ENCODE peak calls at places on chromosomes 12 and 14, in five cellular contexts. G is left ventricle myocardium inferior, C is testis, T is uterus, B is heart left ventricle. X is an unnamed sample.

GRCh38 chr12:113208041-113208934 is 13.0 kb upstream of the TPCN1 start:
- DNase-seq in B (peak), T (no peak), C (no peak), G (peak), X (no peak)

GRCh38 chr14:43408472-43408871 is 1098.6 kb downstream of the FSCB start:
- DNase-seq in G (no peak), C (no peak), B (no peak), T (no peak), X (no peak)

GRCh38 chr12:114293073-114293472 is 112.9 kb downstream of the TBX5 start:
- DNase-seq in G (no peak), T (no peak), C (no peak), B (no peak), X (no peak)

GRCh38 chr12:108918960-108919642 is 39.2 kb downstream of the DAO start:
- DNase-seq in C (no peak), G (no peak), B (no peak), T (no peak), X (no peak)

GRCh38 chr12:122079038-122079531 is 529 bp downstream of the MLXIP start:
- DNase-seq in B (no peak), C (peak), G (no peak), T (no peak), X (no peak)

GRCh38 chr12:6200266-6201198 is at the start of gene CD9:
- DNase-seq in B (peak), G (peak), T (peak), C (peak), X (peak)

GRCh38 chr14:36056846-36057245 is 119.7 kb downstream of the PTCSC3 start:
- DNase-seq in C (no peak), B (no peak), G (no peak), T (no peak), X (no peak)

GRCh38 chr12:79151956-79152355 is 287.4 kb downstream of the SYT1 start:
- DNase-seq in G (no peak), T (no peak), C (no peak), B (no peak), X (no peak)

GRCh38 chr12:77058740-77059139 is 6.6 kb downstream of the E2F7 start:
- DNase-seq in G (no peak), T (no peak), B (no peak), C (no peak), X (no peak)

GRCh38 chr12:122835693-122836026 is 403 bp downstream of the HIP1R start:
- DNase-seq in C (no peak), G (no peak), T (no peak), B (no peak), X (no peak)

GRCh38 chr12:47905313-47905730 is 528 bp upstream of the VDR start:
- DNase-seq in C (peak), B (peak), T (peak), G (peak), X (no peak)

GRCh38 chr14:93970589-93970966 is 5.8 kb downstream of the ASB2 start:
- DNase-seq in T (no peak), B (no peak), C (no peak), G (no peak), X (no peak)

GRCh38 chr12:96981053-96981452 is 74.0 kb downstream of the NEDD1 start:
- DNase-seq in T (no peak), B (no peak), G (no peak), C (no peak), X (no peak)

GRCh38 chr12:80195143-80195726 is 95.9 kb downstream of the OTOGL start:
- DNase-seq in G (no peak), T (no peak), B (no peak), C (peak), X (peak)

GRCh38 chr12:3752741-3753486 is at the start of gene CRACR2A:
- DNase-seq in C (peak), G (peak), T (peak), B (peak), X (peak)

GRCh38 chr14:24108336-24108874 is 6.2 kb upstream of the DCAF11 start:
- DNase-seq in T (no peak), G (no peak), B (no peak), C (no peak), X (no peak)

GRCh38 chr14:104785708-104786080 is 9.9 kb downstream of the AKT1 start:
- DNase-seq in C (no peak), G (no peak), B (no peak), T (no peak), X (no peak)

GRCh38 chr14:35050652-35051051 is 4.6 kb downstream of the FAM177A1 start:
- DNase-seq in G (no peak), T (no peak), C (no peak), B (peak), X (no peak)

GRCh38 chr14:34711808-34712712 is 2.3 kb downstream of the CFL2 start:
- DNase-seq in G (no peak), T (no peak), B (no peak), C (no peak), X (no peak)

GRCh38 chr12:124681779-124682391 is 114.5 kb upstream of the NCOR2 start:
- DNase-seq in T (peak), B (peak), G (peak), C (no peak), X (peak)

GRCh38 chr12:20415641-20416040 is 47.3 kb downstream of the PDE3A start:
- DNase-seq in G (peak), T (no peak), C (no peak), B (no peak), X (no peak)

GRCh38 chr12:104859144-104859543 is 98.9 kb downstream of the SLC41A2 start:
- DNase-seq in G (no peak), C (no peak), T (no peak), B (no peak), X (no peak)

GRCh38 chr12:78933014-78933413 is 68.4 kb downstream of the SYT1 start:
- DNase-seq in C (no peak), G (no peak), B (no peak), T (no peak), X (no peak)

GRCh38 chr14:99156814-99157213 is 115.2 kb downstream of the BCL11B start:
- DNase-seq in C (peak), B (no peak), T (no peak), G (no peak), X (no peak)

GRCh38 chr14:23468704-23469126 is 788 bp upstream of the NGDN start:
- DNase-seq in C (no peak), G (no peak), T (no peak), B (no peak), X (no peak)

GRCh38 chr12:117036046-117036445 is 63.2 kb downstream of the TESC start:
- DNase-seq in G (peak), C (no peak), T (no peak), B (no peak), X (no peak)

DNA sequence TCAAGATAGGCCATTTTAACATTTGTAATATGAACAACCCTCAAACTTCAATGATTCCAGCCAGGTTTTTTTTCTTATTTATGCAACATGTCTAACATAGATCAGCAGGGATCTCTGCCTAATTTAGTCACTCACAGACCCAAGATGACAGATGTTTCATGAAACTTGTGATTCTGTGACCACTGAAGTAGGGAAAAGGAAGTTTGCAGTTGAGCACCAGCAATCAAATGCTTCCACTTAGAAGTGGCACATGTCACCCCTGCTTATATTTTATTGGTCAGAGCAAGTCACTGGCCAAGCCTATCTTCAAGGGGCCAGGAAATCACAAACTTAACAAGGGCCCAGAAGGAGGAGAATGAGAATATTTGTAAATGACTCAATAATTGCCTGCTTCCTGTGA is 150.6 kb downstream of the BCAT1 start:
- DNase-seq in T (no peak), B (no peak), C (no peak), G (no peak), X (no peak)
- H3K4me3 ChIP-seq in T (no peak), B (no peak), C (no peak), G (no peak), X (no peak)

DNA sequence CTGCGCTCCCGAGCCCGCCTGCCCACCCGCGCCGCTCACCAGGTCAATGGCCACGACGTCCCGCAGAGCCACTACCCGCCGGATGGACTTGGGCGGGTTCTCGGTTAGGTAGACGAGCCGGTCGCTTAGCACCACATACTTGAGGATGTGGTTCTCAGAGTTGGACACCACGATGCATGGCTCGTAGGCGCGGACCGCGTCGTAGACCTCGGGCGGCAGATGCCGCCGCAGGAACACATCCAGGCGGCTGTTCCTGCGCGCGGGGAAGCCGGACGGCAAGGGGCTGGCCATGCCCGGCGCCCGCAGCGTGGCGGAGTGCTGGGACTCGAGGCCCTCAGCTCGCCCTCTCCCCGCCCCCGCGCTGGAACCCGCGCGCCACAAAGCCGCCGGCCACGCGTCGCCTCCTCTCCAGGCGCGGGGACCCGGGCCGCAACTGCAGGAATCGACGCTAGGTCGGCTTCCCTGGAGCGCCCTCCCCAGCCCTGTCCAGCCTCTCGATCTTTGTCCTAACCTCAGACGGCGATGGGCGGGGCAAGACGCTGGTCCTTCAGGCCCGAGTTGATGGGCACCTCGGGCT is at the start of gene C12orf56:
- DNase-seq in B (no peak), T (no peak), G (no peak), C (no peak), X (peak)
- H3K4me3 ChIP-seq in B (peak), T (peak), G (peak), C (peak), X (no peak)

DNA sequence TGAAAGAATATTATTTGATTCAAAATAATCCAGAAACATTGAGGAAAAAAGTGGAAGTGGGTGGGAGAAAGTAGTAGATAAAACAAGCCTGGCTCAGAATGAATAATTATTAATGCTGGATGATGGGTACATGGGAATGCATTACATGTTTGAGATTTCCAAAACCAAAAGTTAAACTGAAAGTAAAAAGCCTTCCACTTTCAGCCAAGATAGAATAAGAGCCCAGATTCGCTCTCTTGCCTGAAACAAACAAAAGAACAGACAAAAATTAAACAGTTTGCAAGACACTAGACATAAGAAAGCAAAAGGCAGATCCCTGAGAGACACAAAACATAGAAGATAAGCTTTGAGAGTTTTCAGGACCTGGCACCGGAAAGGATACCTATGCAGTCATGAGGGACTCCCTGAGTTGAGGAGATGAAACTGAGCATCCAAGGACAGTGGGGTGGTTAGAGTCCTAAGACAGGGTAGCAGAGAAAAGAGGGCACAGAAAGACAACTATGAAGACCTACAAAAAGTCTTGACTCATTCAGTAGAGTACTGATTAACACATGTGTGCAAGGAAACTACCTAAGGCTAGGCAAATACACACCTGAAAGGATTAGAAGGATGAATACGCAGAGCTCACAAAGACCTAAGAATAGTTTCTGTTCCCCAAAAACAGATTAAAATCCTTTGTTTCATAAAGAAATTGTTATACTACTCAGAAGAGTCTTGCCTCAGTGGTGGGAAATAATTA is 54.1 kb downstream of the CEP83 start:
- DNase-seq in B (no peak), G (no peak), C (no peak), T (no peak), X (no peak)
- H3K4me3 ChIP-seq in B (peak), G (peak), C (peak), T (peak), X (no peak)

DNA sequence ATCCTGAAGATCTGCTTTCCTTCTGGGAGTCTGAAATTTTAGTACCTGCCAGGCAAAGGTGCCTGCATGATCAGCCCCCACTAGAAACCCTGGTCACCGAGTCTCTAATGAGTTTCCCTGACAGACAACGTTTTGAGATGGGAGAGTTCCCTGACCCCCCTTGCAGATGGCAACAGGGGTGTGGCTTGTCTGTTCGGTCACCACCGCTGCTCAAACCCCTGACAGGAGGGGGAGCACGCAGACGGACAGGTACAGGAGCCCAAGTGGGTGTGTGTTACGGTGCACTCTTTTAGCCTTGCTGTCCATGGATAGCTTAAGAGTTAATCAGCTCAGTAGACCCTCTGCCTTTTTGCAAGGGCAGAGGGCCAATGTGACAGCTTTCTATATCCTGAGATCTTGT is 19.3 kb upstream of the CDKN3 start:
- DNase-seq in B (no peak), T (no peak), C (no peak), G (no peak), X (no peak)
- H3K4me3 ChIP-seq in B (no peak), T (no peak), C (no peak), G (no peak), X (no peak)

GRCh38 chr14:38257500-38257899 is 1.6 kb upstream of the CLEC14A start:
- DNase-seq in G (no peak), B (no peak), T (no peak), C (no peak), X (no peak)

GRCh38 chr14:38256358-38256840 is 506 bp upstream of the CLEC14A start:
- DNase-seq in C (no peak), T (no peak), G (no peak), B (no peak), X (no peak)

GRCh38 chr14:38262844-38263243 is 7.0 kb upstream of the CLEC14A start:
- DNase-seq in B (no peak), C (no peak), G (no peak), T (no peak), X (no peak)

GRCh38 chr14:38255673-38256357 is at the start of gene CLEC14A:
- DNase-seq in T (peak), C (peak), B (peak), G (peak), X (no peak)

DNA sequence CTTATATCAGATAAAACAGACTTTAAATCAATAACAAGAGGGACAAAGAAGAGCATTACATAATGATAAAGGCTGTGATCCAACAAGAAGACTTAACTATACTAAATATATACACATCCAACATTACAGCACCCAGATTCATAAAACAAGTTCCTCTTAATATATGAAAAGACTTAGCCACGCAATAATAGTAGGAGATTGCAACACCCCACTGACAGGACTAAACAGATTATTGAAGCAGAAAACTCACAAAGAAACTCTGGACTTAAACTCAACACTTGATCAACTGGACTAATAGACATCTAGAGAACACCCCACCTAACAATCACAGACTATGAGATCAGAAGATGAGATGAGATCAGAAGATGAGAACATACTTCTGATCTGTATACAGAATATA is 5.7 kb upstream of the CLEC14A start:
- DNase-seq in B (no peak), T (no peak), C (no peak), G (no peak), X (no peak)
- H3K4me3 ChIP-seq in B (no peak), T (no peak), C (no peak), G (no peak), X (no peak)

GRCh38 chr12:57852620-57853509 is 6.3 kb upstream of the CTDSP2 start:
- DNase-seq in B (peak), G (peak), T (peak), C (peak), X (no peak)

GRCh38 chr12:57851552-57852186 is 5.1 kb upstream of the CTDSP2 start:
- DNase-seq in C (no peak), G (no peak), B (no peak), T (no peak), X (no peak)

GRCh38 chr12:57850924-57851323 is 4.4 kb upstream of the CTDSP2 start:
- DNase-seq in T (no peak), C (no peak), G (no peak), B (no peak), X (no peak)

GRCh38 chr12:57853864-57854556 is 7.5 kb upstream of the CTDSP2 start:
- DNase-seq in T (no peak), C (no peak), B (no peak), G (no peak), X (no peak)

DNA sequence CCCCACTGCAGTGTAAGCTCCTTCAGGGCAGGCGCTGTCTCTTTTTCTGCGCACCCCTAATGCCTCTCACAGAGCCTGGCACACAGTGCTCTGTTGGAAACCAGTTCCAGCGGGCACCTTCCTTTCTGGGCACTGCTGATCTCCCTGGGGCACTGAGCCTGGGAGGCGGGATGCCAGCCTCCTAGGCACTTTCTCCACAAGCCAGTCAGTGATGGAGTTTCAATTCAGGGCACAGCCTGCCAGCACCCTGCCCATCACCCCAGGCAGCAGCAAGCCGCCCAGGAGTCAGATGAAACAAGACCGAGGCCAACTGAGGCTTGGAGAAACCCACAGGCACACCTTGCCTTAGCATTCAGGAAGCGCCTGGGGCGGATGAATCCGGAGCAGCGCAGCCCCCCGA is 5.7 kb upstream of the CTDSP2 start:
- DNase-seq in C (no peak), T (no peak), B (peak), G (peak), X (no peak)
- H3K4me3 ChIP-seq in C (peak), T (peak), B (peak), G (peak), X (no peak)

GRCh38 chr14:76754586-76754985 is 6.7 kb upstream of the VASH1 start:
- DNase-seq in G (no peak), C (no peak), B (no peak), T (no peak), X (no peak)

GRCh38 chr14:76755610-76756390 is 5.5 kb upstream of the VASH1 start:
- DNase-seq in T (no peak), C (no peak), G (no peak), B (no peak), X (no peak)

GRCh38 chr14:76753799-76754198 is 7.5 kb upstream of the VASH1 start:
- DNase-seq in B (no peak), C (no peak), T (no peak), G (no peak), X (no peak)

DNA sequence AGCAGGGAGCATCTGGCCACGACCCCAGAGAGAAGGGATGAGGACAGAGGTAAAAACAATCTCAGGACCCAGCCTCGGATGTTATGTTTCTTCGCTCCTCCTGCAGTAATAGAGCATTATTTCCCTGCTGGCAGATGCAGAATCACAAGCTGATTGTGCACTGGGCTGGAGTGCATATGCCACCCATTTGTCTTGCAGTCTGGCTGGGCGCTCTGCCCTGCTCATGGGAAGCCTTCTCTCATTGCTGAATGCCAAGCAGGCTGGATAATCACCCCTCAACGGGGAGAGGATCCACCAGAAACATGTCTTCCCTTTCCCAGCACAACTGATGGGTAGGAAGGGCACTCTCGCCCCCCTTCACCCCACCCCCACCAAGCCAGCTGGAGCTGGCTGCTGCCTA is 8.5 kb upstream of the VASH1 start:
- DNase-seq in C (no peak), T (no peak), B (no peak), G (no peak), X (no peak)
- H3K4me3 ChIP-seq in C (no peak), T (no peak), B (no peak), G (no peak), X (no peak)

GRCh38 chr14:97412933-97413574 is 615.9 kb downstream of the VRK1 start:
- DNase-seq in C (no peak), B (no peak), G (no peak), T (no peak), X (no peak)

GRCh38 chr14:97410667-97411286 is 613.6 kb downstream of the VRK1 start:
- DNase-seq in G (no peak), B (no peak), C (no peak), T (no peak), X (no peak)

GRCh38 chr14:97414718-97415098 is 617.5 kb downstream of the VRK1 start:
- DNase-seq in B (no peak), T (no peak), C (no peak), G (no peak), X (no peak)

GRCh38 chr14:97413991-97414717 is 617.0 kb downstream of the VRK1 start:
- DNase-seq in T (no peak), G (no peak), C (no peak), B (no peak), X (no peak)

GRCh38 chr14:97411938-97412612 is 614.9 kb downstream of the VRK1 start:
- DNase-seq in T (no peak), B (no peak), G (no peak), C (no peak), X (no peak)
- H3K4me3 ChIP-seq in T (no peak), B (no peak), G (no peak), C (no peak), X (no peak)